ENCODE peak calls at places on chromosomes 5 and 9, in eight cellular contexts. T, H, O, F, R, E, P and J are unnamed samples.

GRCh38 chr5:91016954-91017690 is 366.0 kb downstream of the ARRDC3 start:
- DNase-seq in T (no peak), H (no peak), O (peak; percentile 46), F (no peak), R (no peak), E (peak; percentile 18), P (no peak), J (no peak)

GRCh38 chr9:133658442-133659431 is 22.6 kb downstream of the DBH start:
- DNase-seq in T (peak; percentile 26), H (no peak), O (peak; percentile 42), F (no peak), R (peak; percentile 21), E (peak; percentile 40), P (no peak), J (no peak)

GRCh38 chr9:3662671-3663070 is 136.9 kb upstream of the RFX3 start:
- DNase-seq in T (no peak), H (no peak), O (peak; percentile 25), F (no peak), R (no peak), E (peak; percentile 21), P (no peak), J (no peak)

GRCh38 chr5:177393206-177393765 is 7.2 kb downstream of the PFN3 start:
- DNase-seq in T (no peak), H (no peak), O (no peak), F (no peak), R (no peak), E (no peak), P (no peak), J (no peak)

GRCh38 chr5:168737066-168737465 is 157.9 kb upstream of the PANK3 start:
- DNase-seq in T (no peak), H (no peak), O (no peak), F (no peak), R (no peak), E (no peak), P (no peak), J (no peak)

GRCh38 chr5:102663771-102664530 is 91.2 kb upstream of the PAM start:
- DNase-seq in T (no peak), H (no peak), O (no peak), F (no peak), R (no peak), E (no peak), P (no peak), J (no peak)

GRCh38 chr9:126151031-126151670 is 175.5 kb upstream of the MVB12B start:
- DNase-seq in T (no peak), H (peak; percentile 5), O (peak; percentile 2), F (no peak), R (no peak), E (no peak), P (no peak), J (no peak)

GRCh38 chr9:2749485-2749884 is 32.2 kb downstream of the KCNV2 start:
- DNase-seq in T (no peak), H (no peak), O (no peak), F (no peak), R (no peak), E (no peak), P (no peak), J (no peak)

GRCh38 chr9:31028137-31028536 is 1356.3 kb upstream of the ACO1 start:
- DNase-seq in T (no peak), H (no peak), O (no peak), F (no peak), R (no peak), E (no peak), P (no peak), J (no peak)

GRCh38 chr5:124061663-124062062 is 549.7 kb downstream of the CSNK1G3 start:
- DNase-seq in T (no peak), H (no peak), O (peak; percentile 89), F (no peak), R (peak; percentile 18), E (peak; percentile 79), P (no peak), J (no peak)

GRCh38 chr5:150562832-150563231 is 54.9 kb downstream of the NDST1 start:
- DNase-seq in T (no peak), H (no peak), O (peak; percentile 73), F (peak; percentile 53), R (no peak), E (peak; percentile 67), P (peak; percentile 36), J (no peak)

GRCh38 chr5:135486679-135487395 is 34.7 kb upstream of the TIFAB start:
- DNase-seq in T (no peak), H (no peak), O (no peak), F (no peak), R (no peak), E (no peak), P (no peak), J (no peak)

GRCh38 chr5:52709171-52709925 is 78.4 kb upstream of the ITGA1 start:
- DNase-seq in T (no peak), H (no peak), O (no peak), F (no peak), R (peak; percentile 33), E (peak; percentile 86), P (no peak), J (peak; percentile 16)

GRCh38 chr9:68852941-68853340 is 147.9 kb downstream of the PIP5K1B start:
- DNase-seq in T (no peak), H (no peak), O (no peak), F (no peak), R (no peak), E (no peak), P (no peak), J (no peak)

GRCh38 chr9:37036237-37037136 is 2.4 kb upstream of the PAX5 start:
- DNase-seq in T (no peak), H (peak; percentile 60), O (peak; percentile 15), F (peak; percentile 88), R (no peak), E (peak; percentile 26), P (peak; percentile 85), J (peak; percentile 70)

GRCh38 chr5:37272564-37272963 is 23.4 kb upstream of the CPLANE1 start:
- DNase-seq in T (no peak), H (no peak), O (peak; percentile 59), F (no peak), R (no peak), E (peak; percentile 29), P (no peak), J (no peak)

GRCh38 chr9:128192601-128193371 is 1.4 kb upstream of the CIZ1 start:
- DNase-seq in T (peak; percentile 58), H (no peak), O (peak; percentile 93), F (no peak), R (peak; percentile 75), E (peak; percentile 82), P (peak; percentile 79), J (peak; percentile 82)

GRCh38 chr5:132296412-132297001 is 2.3 kb downstream of the SLC22A4 start:
- DNase-seq in T (no peak), H (no peak), O (peak; percentile 81), F (no peak), R (peak; percentile 41), E (peak; percentile 62), P (no peak), J (no peak)

GRCh38 chr9:13990336-13990735 is 323.6 kb downstream of the NFIB start:
- DNase-seq in T (no peak), H (no peak), O (no peak), F (no peak), R (no peak), E (no peak), P (no peak), J (no peak)

DNA sequence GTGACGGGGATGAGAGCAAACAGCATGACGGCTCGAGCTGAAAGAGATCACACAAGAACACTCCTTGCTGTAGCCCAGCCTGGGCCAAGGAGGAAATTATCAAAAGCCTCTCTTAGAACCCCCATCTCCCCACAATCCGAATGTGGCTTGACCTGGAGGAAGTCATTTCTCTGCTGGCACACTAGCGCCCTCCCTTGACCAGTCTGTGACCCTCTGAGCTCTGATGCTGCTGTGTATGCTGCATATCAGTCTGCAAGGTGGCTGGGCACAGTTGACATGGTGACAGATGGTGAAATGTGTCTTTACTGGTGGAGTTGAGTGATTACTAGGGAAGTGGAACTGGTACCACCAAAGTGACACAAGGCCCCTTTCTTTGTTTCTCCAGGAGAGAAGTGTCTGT is 3.3 kb downstream of the SLC46A2 start:
- DNase-seq in T (no peak), H (peak; percentile 77), O (no peak), F (peak; percentile 20), R (no peak), E (no peak), P (no peak), J (no peak)
- TF ChIP-seq CTCF in T (no peak), H (peak; percentile 78), O (peak; percentile 22), F (peak; percentile 67), R (no peak), E (no peak), P (no peak), J (peak; percentile 56)

DNA sequence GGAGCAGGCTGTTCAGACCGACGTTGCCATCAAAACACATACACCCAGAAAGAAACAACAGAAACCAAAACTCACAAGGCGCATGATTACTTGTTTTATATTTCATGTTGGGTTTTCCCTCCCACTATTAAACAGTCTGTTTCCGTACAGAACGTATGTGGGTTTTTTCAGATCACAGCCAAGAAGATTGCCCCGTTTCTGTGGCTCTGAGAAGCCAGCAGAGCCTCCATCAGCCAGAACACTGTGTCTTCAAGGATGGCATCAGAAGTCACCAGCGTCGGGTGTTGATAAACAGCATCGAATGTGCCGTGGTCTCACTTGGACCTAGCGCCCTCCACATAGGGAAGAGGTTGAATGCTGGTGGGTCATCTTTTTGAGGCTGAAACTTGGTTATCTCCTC is 42.8 kb downstream of the FAM78A start:
- DNase-seq in T (no peak), H (no peak), O (no peak), F (no peak), R (no peak), E (no peak), P (no peak), J (no peak)
- TF ChIP-seq CTCF in T (no peak), H (no peak), O (no peak), F (no peak), R (no peak), E (no peak), P (no peak), J (no peak)

GRCh38 chr9:130237071-130237470 is 28.5 kb upstream of the HMCN2 start:
- DNase-seq in T (no peak), H (no peak), O (no peak), F (no peak), R (no peak), E (no peak), P (no peak), J (no peak)

GRCh38 chr9:130237763-130238524 is 27.6 kb upstream of the HMCN2 start:
- DNase-seq in T (no peak), H (no peak), O (no peak), F (no peak), R (no peak), E (no peak), P (no peak), J (no peak)

GRCh38 chr9:130234340-130235260 is 31.0 kb upstream of the HMCN2 start:
- DNase-seq in T (no peak), H (no peak), O (peak; percentile 18), F (no peak), R (no peak), E (peak; percentile 45), P (no peak), J (no peak)

GRCh38 chr9:130235558-130236435 is 29.8 kb upstream of the HMCN2 start:
- DNase-seq in T (peak; percentile 72), H (peak; percentile 77), O (peak; percentile 67), F (peak; percentile 66), R (peak; percentile 54), E (peak; percentile 72), P (peak; percentile 84), J (peak; percentile 73)

GRCh38 chr9:130236436-130236985 is 29.0 kb upstream of the HMCN2 start:
- DNase-seq in T (no peak), H (no peak), O (no peak), F (no peak), R (no peak), E (no peak), P (no peak), J (no peak)
- TF ChIP-seq CTCF in T (no peak), H (no peak), O (no peak), F (peak; percentile 68), R (peak; percentile 16), E (no peak), P (peak; percentile 42), J (no peak)

GRCh38 chr5:133968057-133968993 is at the start of gene C5orf15:
- DNase-seq in T (peak; percentile 90), H (peak; percentile 97), O (peak; percentile 98), F (peak; percentile 96), R (peak; percentile 95), E (peak; percentile 98), P (peak; percentile 94), J (peak; percentile 88)
- TF ChIP-seq CTCF in T (no peak), H (peak; percentile 25), O (no peak), F (peak; percentile 17), R (peak; percentile 38), E (no peak), P (no peak), J (no peak)